ENCODE peak calls at places on chromosomes 12 and 14, in seven cellular contexts. S is fibroblast of the aortic adventitia, I is ovary, T is progenitor cell of endocrine pancreas, Y is AG10803, O is breast epithelium, G is NB4. P is an unnamed sample.

GRCh38 chr12:56375598-56376434 is 13.2 kb upstream of the APOF start:
- DNase-seq in I (no peak), S (no peak), Y (no peak), O (no peak), G (no peak), T (no peak), P (no peak)

GRCh38 chr12:48925218-48925871 is at the start of gene FKBP11:
- DNase-seq in G (no peak), S (peak), O (peak), T (peak), I (peak), Y (peak), P (peak)

GRCh38 chr12:124646385-124647230 is 79.2 kb upstream of the NCOR2 start:
- DNase-seq in G (peak), O (no peak), I (no peak), T (no peak), S (no peak), Y (no peak), P (no peak)

GRCh38 chr12:34404377-34405285 is 382.3 kb downstream of the ALG10 start:
- DNase-seq in Y (no peak), T (peak), O (peak), G (no peak), S (no peak), I (peak), P (no peak)

GRCh38 chr12:116745554-116745953 is 7.4 kb downstream of the RNFT2 start:
- DNase-seq in G (no peak), S (no peak), O (no peak), Y (no peak), T (no peak), I (no peak), P (no peak)

GRCh38 chr12:112107728-112108447 is 695 bp downstream of the NAA25 start:
- DNase-seq in G (peak), O (peak), T (no peak), I (no peak), S (no peak), Y (no peak), P (peak)

GRCh38 chr14:91078095-91078737 is 17.8 kb upstream of the RPS6KA5 start:
- DNase-seq in G (no peak), I (no peak), S (no peak), O (no peak), T (no peak), Y (no peak), P (no peak)

GRCh38 chr12:31850268-31850667 is 108.9 kb upstream of the RESF1 start:
- DNase-seq in I (no peak), Y (no peak), O (no peak), G (no peak), T (no peak), S (no peak), P (no peak)

GRCh38 chr14:90523544-90523943 is 126.7 kb downstream of the CALM1 start:
- DNase-seq in I (no peak), T (no peak), G (no peak), Y (peak), S (peak), O (no peak), P (no peak)

GRCh38 chr12:109385339-109386078 is 37.8 kb downstream of the MYO1H start:
- DNase-seq in G (peak), Y (peak), I (no peak), O (no peak), S (peak), T (no peak), P (no peak)

GRCh38 chr14:31505411-31505810 is 17.6 kb upstream of the GPR33 start:
- DNase-seq in T (no peak), G (no peak), S (peak), O (no peak), I (no peak), Y (peak), P (no peak)

GRCh38 chr12:12699345-12699744 is 3.4 kb upstream of the GPR19 start:
- DNase-seq in G (no peak), O (no peak), S (no peak), T (no peak), Y (no peak), I (no peak), P (no peak)

GRCh38 chr12:12701457-12701856 is 5.5 kb upstream of the GPR19 start:
- DNase-seq in Y (no peak), O (no peak), G (no peak), T (no peak), I (no peak), S (no peak), P (no peak)

GRCh38 chr12:12693111-12693671 is 2.8 kb downstream of the GPR19 start:
- DNase-seq in G (no peak), Y (no peak), T (no peak), O (no peak), S (no peak), I (no peak), P (no peak)

GRCh38 chr12:12700249-12700648 is 4.3 kb upstream of the GPR19 start:
- DNase-seq in G (no peak), S (no peak), I (no peak), Y (no peak), O (no peak), T (no peak), P (no peak)

DNA sequence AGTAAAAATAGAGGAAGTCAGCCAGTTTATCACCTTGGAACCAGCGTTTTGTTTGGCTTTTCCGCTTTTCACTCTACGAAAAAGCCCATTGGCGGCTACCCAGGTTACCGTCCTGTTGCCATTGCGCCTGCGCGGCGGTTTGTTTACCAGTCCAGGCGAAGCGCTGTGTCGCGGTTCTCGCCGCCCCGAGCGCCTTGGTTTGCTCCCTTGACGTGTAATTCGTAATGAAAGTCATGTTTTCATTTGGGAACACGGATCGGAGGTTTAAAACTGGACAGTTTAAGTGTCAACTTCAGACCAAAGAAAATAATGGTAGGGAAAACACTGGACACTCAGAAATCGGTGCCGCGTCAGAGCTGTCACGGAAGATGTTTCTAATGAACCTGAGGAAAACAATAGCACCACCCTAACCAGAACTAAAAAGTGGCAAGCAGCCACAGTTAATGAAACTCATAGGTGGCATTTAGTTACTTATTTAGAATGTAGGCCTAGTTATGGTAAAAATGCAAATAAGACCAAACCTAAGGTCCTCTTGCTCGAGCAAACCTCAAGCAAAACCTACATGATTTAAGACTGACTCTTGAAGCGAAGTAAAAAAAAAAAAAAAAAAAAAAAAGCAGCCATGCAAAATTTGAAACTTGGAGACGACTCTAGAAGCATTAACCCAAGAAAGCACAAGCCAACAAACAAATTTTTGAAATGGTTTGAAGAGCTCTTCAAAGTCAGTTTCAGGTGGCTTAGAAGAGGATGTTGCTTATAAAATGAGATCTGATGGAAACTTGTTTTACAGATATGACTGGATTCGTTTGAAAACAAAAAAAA is 790 bp upstream of the GPR19 start:
- DNase-seq in O (peak), T (peak), I (peak), G (peak), S (peak), Y (peak), P (peak)
- TF ChIP-seq CTCF in O (peak), T (no peak), I (no peak), G (no peak), S (no peak), Y (no peak), P (no peak)

DNA sequence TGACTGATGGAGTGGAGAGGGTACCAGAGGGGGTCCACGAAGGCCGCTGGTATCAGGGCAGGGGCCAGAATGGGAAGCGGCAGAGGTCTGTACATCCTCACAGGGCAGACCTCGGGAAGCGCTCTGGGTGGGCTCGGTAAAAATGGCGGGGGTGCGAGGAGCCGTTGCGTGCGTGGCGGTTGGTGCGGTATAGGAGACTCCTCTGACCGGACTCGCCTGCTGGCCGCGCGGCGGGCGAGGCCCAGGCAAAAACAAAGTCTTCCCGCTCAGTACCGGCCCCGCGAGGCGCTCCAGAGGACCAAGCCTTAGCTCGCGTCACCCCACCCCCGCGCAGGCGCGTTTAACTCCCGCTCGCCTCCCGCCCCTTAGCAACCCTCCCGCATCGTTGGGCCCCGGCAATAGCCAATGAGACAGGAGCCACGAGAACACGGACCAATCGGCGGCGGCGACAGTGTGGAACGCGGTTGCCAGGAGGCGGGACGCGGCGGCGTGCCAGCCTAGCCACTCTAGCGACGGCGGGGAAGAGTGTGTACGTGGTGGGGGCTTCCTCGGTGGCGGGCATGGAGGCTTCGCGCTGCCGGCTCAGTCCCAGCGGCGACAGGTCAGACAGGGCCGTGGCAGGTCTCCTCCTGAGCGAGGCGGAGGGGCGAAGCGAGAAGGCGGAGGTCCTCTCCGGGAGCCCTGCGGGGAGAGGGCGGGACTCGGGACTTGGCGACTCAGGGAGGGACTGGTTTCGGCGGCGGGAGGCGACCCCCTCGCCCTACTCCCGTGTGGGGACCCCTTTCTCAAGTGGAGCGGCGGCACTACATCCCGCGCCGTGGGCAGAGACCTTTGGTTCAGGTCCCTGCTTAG is at the start of gene TULP3:
- DNase-seq in I (peak), Y (peak), S (peak), T (peak), G (peak), O (peak), P (peak)
- TF ChIP-seq CTCF in I (no peak), Y (peak), S (peak), T (no peak), G (no peak), O (no peak), P (no peak)

DNA sequence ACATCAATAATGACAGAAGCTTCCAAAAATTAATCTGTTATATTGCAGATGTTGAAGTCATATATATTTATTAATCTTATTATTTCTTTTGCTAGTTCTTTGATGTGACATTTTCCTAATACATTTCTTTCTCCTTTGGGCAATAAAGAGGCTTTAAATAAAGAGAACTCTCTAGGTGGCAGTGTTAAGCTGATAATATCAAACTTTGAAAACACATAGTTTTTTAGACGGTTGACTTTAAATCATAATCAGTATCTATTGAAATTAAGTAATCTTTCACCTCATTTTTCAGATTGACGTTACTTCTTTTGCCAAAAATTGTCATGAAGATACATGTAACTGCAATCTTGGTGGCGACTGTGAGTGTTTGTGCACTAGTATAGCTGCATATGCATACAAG is 130.9 kb upstream of the PTPRQ start:
- DNase-seq in O (no peak), T (no peak), I (no peak), Y (no peak), G (no peak), S (peak), P (no peak)
- TF ChIP-seq CTCF in O (no peak), T (no peak), I (no peak), Y (peak), G (no peak), S (no peak), P (no peak)

DNA sequence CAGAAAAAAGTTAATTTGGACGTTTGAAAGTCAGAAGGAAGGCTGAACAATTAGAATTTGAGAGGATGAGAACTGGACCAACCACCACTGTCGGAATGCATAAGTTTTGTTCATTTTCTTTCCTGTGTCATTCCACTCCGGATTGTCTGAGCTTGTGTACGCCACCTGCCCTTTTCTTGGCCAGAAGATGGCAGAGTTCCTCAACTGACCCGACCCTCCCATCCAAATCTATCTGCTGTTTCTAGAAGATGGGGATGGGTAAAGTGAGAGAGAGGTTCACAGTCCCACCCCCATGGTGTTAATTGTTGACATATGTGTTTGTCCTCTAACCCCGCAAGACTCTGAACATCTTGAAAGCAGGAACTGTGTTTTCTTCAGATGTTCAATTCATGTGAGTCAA is 388.0 kb downstream of the VRK1 start:
- DNase-seq in T (no peak), G (peak), Y (peak), S (no peak), I (no peak), O (no peak), P (no peak)
- TF ChIP-seq CTCF in T (peak), G (peak), Y (peak), S (no peak), I (no peak), O (no peak), P (no peak)

DNA sequence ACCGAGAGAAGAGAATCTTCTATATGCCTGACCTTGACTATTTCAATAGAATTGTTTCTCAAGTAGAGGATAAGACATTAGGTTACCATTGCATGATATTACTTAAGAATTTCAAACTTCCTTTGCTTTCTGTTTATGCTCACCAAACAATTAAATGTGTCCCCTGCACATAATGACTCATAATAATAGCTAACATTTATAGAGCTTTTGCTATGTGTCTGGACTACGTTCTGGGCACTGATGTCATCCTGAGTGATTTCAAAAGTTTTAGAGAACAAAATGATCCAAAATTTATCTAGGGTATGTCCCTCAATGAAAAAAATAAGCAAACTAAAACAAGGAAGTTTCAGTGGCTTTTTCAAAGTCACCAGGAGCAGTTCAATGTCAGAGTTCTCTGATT is 38.8 kb downstream of the SLC15A5 start:
- DNase-seq in T (no peak), S (peak), I (no peak), Y (peak), G (no peak), O (no peak), P (no peak)
- TF ChIP-seq CTCF in T (no peak), S (no peak), I (no peak), Y (no peak), G (no peak), O (no peak), P (no peak)

DNA sequence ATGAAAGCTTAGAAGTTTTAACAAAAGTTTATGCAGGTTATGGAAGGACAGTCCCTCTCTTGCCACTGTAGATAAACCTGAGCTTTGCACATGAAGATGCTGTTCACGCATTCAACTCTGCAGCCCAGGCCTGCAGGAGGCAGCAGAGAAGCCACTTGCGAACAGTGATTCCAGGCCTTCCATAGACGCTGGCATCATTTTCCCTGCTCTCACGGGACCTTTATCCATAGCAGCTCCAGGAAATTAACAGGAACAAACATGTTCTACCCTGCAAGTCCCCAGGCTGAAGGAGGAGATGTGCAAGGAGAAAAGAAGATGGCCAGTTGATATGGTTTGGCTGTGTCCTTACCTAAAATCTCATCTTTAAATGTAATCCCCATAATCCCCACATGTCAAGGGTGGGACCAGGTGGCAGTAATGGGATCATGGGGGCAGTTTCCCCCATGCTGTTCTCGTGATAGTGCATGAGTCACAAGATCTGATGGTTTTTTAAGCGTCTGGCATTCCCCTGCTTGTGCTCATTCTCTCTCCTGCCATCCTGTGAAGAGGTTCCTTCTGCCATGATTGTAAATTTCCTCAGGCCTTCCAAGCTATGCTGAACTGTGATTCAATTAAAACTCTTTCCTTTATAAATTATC is 2.0 kb downstream of the ERP27 start:
- DNase-seq in I (no peak), O (no peak), S (no peak), T (no peak), Y (no peak), G (no peak), P (no peak)
- TF ChIP-seq CTCF in I (no peak), O (no peak), S (no peak), T (no peak), Y (no peak), G (peak), P (no peak)

DNA sequence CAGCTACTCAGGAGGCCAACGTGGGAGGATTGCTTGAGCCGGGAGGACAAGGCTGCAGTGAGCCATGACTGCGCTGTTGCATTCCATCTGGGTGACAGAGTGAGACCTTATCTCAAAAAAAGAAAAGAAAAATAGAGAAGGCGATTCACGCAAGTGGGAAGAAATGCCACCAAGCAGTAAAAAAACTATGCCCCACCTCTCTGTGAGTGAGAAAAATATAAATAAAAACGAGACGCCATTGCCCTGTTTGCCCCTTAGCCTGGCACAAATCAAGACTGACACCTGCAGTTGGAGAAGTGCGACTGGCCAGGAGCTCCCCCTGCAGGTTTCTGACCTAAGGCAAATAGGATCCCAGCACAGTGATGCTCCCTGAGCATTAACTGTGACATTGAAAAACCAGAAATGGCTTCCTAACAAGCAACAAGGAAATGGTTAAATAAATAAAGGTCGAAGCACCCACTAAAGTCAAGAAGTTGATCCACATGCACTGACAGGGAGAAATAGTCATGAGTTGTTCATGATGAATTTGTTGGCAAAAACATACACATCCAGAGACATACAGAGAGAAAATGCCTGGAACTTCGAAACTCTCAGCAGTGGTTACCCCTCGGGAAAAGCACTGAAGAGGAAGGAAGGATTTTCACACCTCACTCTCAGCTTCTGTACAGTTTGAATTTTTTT is 21.1 kb downstream of the GSC start:
- DNase-seq in G (peak), T (no peak), Y (no peak), O (no peak), S (no peak), I (no peak), P (no peak)
- TF ChIP-seq CTCF in G (peak), T (peak), Y (peak), O (no peak), S (peak), I (no peak), P (no peak)

GRCh38 chr14:27528328-27528727 is 930.5 kb upstream of the NOVA1 start:
- DNase-seq in Y (peak), T (no peak), G (peak), I (no peak), S (peak), O (no peak), P (no peak)
- TF ChIP-seq CTCF in Y (peak), T (peak), G (peak), I (no peak), S (no peak), O (no peak), P (no peak)

GRCh38 chr12:19755141-19755540 is 315.8 kb downstream of the AEBP2 start:
- DNase-seq in T (no peak), Y (peak), G (no peak), S (peak), I (no peak), O (no peak), P (no peak)

GRCh38 chr12:19760611-19761010 is 321.3 kb downstream of the AEBP2 start:
- DNase-seq in O (no peak), I (no peak), T (no peak), S (no peak), G (no peak), Y (peak), P (no peak)

GRCh38 chr12:19759229-19759628 is 319.9 kb downstream of the AEBP2 start:
- DNase-seq in T (no peak), S (peak), Y (peak), G (no peak), O (no peak), I (no peak), P (no peak)

GRCh38 chr12:19761465-19761864 is 322.2 kb downstream of the AEBP2 start:
- DNase-seq in G (peak), Y (no peak), O (no peak), S (no peak), T (no peak), I (no peak), P (no peak)

GRCh38 chr12:19757317-19757877 is 318.1 kb downstream of the AEBP2 start:
- DNase-seq in T (no peak), I (no peak), O (no peak), S (peak), Y (peak), G (peak), P (no peak)
- TF ChIP-seq CTCF in T (peak), I (no peak), O (no peak), S (peak), Y (peak), G (peak), P (no peak)

P was measured in omental fat pad.